ENCODE peak calls at places on chromosomes 16 and 17, in ten cellular contexts. One of them, this sample, is unnamed.

GRCh38 chr16:23836404-23837291 is 865 bp downstream of the PRKCB start:
- DNase-seq in M059J: no peak
- DNase-seq in caudate nucleus: no peak
- DNase-seq in coronary artery: no peak
- DNase-seq in head of caudate nucleus: peak; percentile 53
- DNase-seq in GM04504: no peak
- DNase-seq in neural progenitor cell: peak; percentile 74
- DNase-seq in fibroblast of the conjunctiva: no peak
- DNase-seq in cardiac fibroblast: no peak
- DNase-seq in hypothalamus: no peak
- DNase-seq in this sample: peak; percentile 19

GRCh38 chr16:64950731-64951130 is 171.1 kb downstream of the CDH11 start:
- DNase-seq in M059J: no peak
- DNase-seq in caudate nucleus: no peak
- DNase-seq in coronary artery: no peak
- DNase-seq in head of caudate nucleus: no peak
- DNase-seq in GM04504: no peak
- DNase-seq in neural progenitor cell: no peak
- DNase-seq in fibroblast of the conjunctiva: no peak
- DNase-seq in cardiac fibroblast: no peak
- DNase-seq in hypothalamus: no peak
- DNase-seq in this sample: no peak

GRCh38 chr17:42179911-42180410 is 981 bp downstream of the KCNH4 start:
- DNase-seq in M059J: peak; percentile 36
- DNase-seq in caudate nucleus: no peak
- DNase-seq in coronary artery: no peak
- DNase-seq in head of caudate nucleus: no peak
- DNase-seq in GM04504: no peak
- DNase-seq in neural progenitor cell: peak; percentile 90
- DNase-seq in fibroblast of the conjunctiva: no peak
- DNase-seq in cardiac fibroblast: peak; percentile 37
- DNase-seq in hypothalamus: no peak
- DNase-seq in this sample: no peak

GRCh38 chr17:1058423-1059130 is 61.6 kb downstream of the TIMM22 start:
- DNase-seq in M059J: peak; percentile 44
- DNase-seq in caudate nucleus: no peak
- DNase-seq in coronary artery: no peak
- DNase-seq in head of caudate nucleus: peak; percentile 69
- DNase-seq in GM04504: no peak
- DNase-seq in neural progenitor cell: peak; percentile 29
- DNase-seq in fibroblast of the conjunctiva: no peak
- DNase-seq in cardiac fibroblast: peak; percentile 66
- DNase-seq in hypothalamus: no peak
- DNase-seq in this sample: no peak

GRCh38 chr16:65546353-65546791 is 424.5 kb upstream of the CDH11 start:
- DNase-seq in M059J: no peak
- DNase-seq in caudate nucleus: no peak
- DNase-seq in coronary artery: no peak
- DNase-seq in head of caudate nucleus: no peak
- DNase-seq in GM04504: no peak
- DNase-seq in neural progenitor cell: no peak
- DNase-seq in fibroblast of the conjunctiva: peak; percentile 21
- DNase-seq in cardiac fibroblast: no peak
- DNase-seq in hypothalamus: no peak
- DNase-seq in this sample: no peak

GRCh38 chr17:78154903-78155811 is 9.0 kb downstream of the C17orf99 start:
- DNase-seq in M059J: no peak
- DNase-seq in caudate nucleus: no peak
- DNase-seq in coronary artery: no peak
- DNase-seq in head of caudate nucleus: no peak
- DNase-seq in GM04504: no peak
- DNase-seq in neural progenitor cell: no peak
- DNase-seq in fibroblast of the conjunctiva: no peak
- DNase-seq in cardiac fibroblast: no peak
- DNase-seq in hypothalamus: no peak
- DNase-seq in this sample: no peak

GRCh38 chr16:71537643-71538042 is 11.4 kb downstream of the CHST4 start:
- DNase-seq in M059J: peak; percentile 56
- DNase-seq in caudate nucleus: peak; percentile 1
- DNase-seq in coronary artery: no peak
- DNase-seq in head of caudate nucleus: peak; percentile 32
- DNase-seq in GM04504: peak; percentile 12
- DNase-seq in neural progenitor cell: peak; percentile 67
- DNase-seq in fibroblast of the conjunctiva: peak; percentile 8
- DNase-seq in cardiac fibroblast: peak; percentile 61
- DNase-seq in hypothalamus: no peak
- DNase-seq in this sample: peak; percentile 5

GRCh38 chr17:37824534-37825485 is 80.0 kb upstream of the HNF1B start:
- DNase-seq in M059J: peak; percentile 90
- DNase-seq in caudate nucleus: no peak
- DNase-seq in coronary artery: no peak
- DNase-seq in head of caudate nucleus: no peak
- DNase-seq in GM04504: no peak
- DNase-seq in neural progenitor cell: no peak
- DNase-seq in fibroblast of the conjunctiva: no peak
- DNase-seq in cardiac fibroblast: peak; percentile 67
- DNase-seq in hypothalamus: no peak
- DNase-seq in this sample: no peak

GRCh38 chr17:44907696-44908470 is 7.4 kb downstream of the GFAP start:
- DNase-seq in M059J: no peak
- DNase-seq in caudate nucleus: no peak
- DNase-seq in coronary artery: no peak
- DNase-seq in head of caudate nucleus: no peak
- DNase-seq in GM04504: no peak
- DNase-seq in neural progenitor cell: no peak
- DNase-seq in fibroblast of the conjunctiva: no peak
- DNase-seq in cardiac fibroblast: no peak
- DNase-seq in hypothalamus: no peak
- DNase-seq in this sample: no peak

This sample was measured in cerebellum.